ENCODE peak calls at places on chromosomes 2 and 18, in seven cellular contexts. One of them, this sample, is unnamed. For H3K4me1, the result is how much of the 10 kb centered on the place peaks cover.

GRCh38 chr2:197929008-197929885 is 124.9 kb downstream of the PLCL1 start:
- DNase-seq in tibial artery: no peak
- DNase-seq in aorta: no peak
- DNase-seq in trophoblast cell: no peak
- DNase-seq in osteoblast: no peak
- DNase-seq in CD4-positive, alpha-beta memory T cell: no peak
- DNase-seq in CD8-positive, alpha-beta T cell: no peak
- DNase-seq in this sample: no peak

GRCh38 chr2:115412501-115412900 is 970.1 kb downstream of the DPP10 start:
- DNase-seq in tibial artery: no peak
- DNase-seq in aorta: no peak
- DNase-seq in trophoblast cell: no peak
- DNase-seq in osteoblast: no peak
- DNase-seq in CD4-positive, alpha-beta memory T cell: no peak
- DNase-seq in CD8-positive, alpha-beta T cell: no peak
- DNase-seq in this sample: no peak

GRCh38 chr18:23617412-23618009 is 31.2 kb upstream of the NPC1 start:
- DNase-seq in tibial artery: no peak
- DNase-seq in aorta: no peak
- DNase-seq in trophoblast cell: no peak
- DNase-seq in osteoblast: no peak
- DNase-seq in CD4-positive, alpha-beta memory T cell: no peak
- DNase-seq in CD8-positive, alpha-beta T cell: no peak
- DNase-seq in this sample: peak

GRCh38 chr2:118569876-118570535 is 277.4 kb downstream of the EN1 start:
- DNase-seq in tibial artery: no peak
- DNase-seq in aorta: no peak
- DNase-seq in trophoblast cell: no peak
- DNase-seq in osteoblast: no peak
- DNase-seq in CD4-positive, alpha-beta memory T cell: no peak
- DNase-seq in CD8-positive, alpha-beta T cell: no peak
- DNase-seq in this sample: no peak

GRCh38 chr2:167509585-167509984 is 621.3 kb downstream of the XIRP2 start:
- DNase-seq in tibial artery: no peak
- DNase-seq in aorta: no peak
- DNase-seq in trophoblast cell: peak
- DNase-seq in osteoblast: peak
- DNase-seq in CD4-positive, alpha-beta memory T cell: no peak
- DNase-seq in CD8-positive, alpha-beta T cell: no peak
- DNase-seq in this sample: no peak

GRCh38 chr2:27833931-27834330 is 56.3 kb downstream of the RBKS start:
- DNase-seq in tibial artery: no peak
- DNase-seq in aorta: no peak
- DNase-seq in trophoblast cell: no peak
- DNase-seq in osteoblast: peak
- DNase-seq in CD4-positive, alpha-beta memory T cell: no peak
- DNase-seq in CD8-positive, alpha-beta T cell: no peak
- DNase-seq in this sample: no peak

GRCh38 chr2:216688731-216689360 is 6.5 kb downstream of the IGFBP5 start:
- DNase-seq in tibial artery: peak
- DNase-seq in aorta: peak
- DNase-seq in trophoblast cell: no peak
- DNase-seq in osteoblast: no peak
- DNase-seq in CD4-positive, alpha-beta memory T cell: no peak
- DNase-seq in CD8-positive, alpha-beta T cell: no peak
- DNase-seq in this sample: no peak

GRCh38 chr18:36501100-36501499 is 203.6 kb downstream of the FHOD3 start:
- DNase-seq in tibial artery: no peak
- DNase-seq in aorta: no peak
- DNase-seq in trophoblast cell: no peak
- DNase-seq in osteoblast: no peak
- DNase-seq in CD4-positive, alpha-beta memory T cell: no peak
- DNase-seq in CD8-positive, alpha-beta T cell: no peak
- DNase-seq in this sample: no peak

GRCh38 chr2:7666561-7667259 is 749.5 kb downstream of the RNF144A start:
- DNase-seq in tibial artery: no peak
- DNase-seq in aorta: no peak
- DNase-seq in trophoblast cell: no peak
- DNase-seq in osteoblast: no peak
- DNase-seq in CD4-positive, alpha-beta memory T cell: no peak
- DNase-seq in CD8-positive, alpha-beta T cell: no peak
- DNase-seq in this sample: no peak

GRCh38 chr2:233331536-233331935 is 22.8 kb upstream of the DGKD start:
- DNase-seq in tibial artery: peak
- DNase-seq in aorta: no peak
- DNase-seq in trophoblast cell: no peak
- DNase-seq in osteoblast: peak
- DNase-seq in CD4-positive, alpha-beta memory T cell: peak
- DNase-seq in CD8-positive, alpha-beta T cell: peak
- DNase-seq in this sample: peak

GRCh38 chr18:37654711-37655369 is 89.2 kb upstream of the CELF4 start:
- DNase-seq in tibial artery: no peak
- DNase-seq in aorta: no peak
- DNase-seq in trophoblast cell: no peak
- DNase-seq in osteoblast: no peak
- DNase-seq in CD4-positive, alpha-beta memory T cell: no peak
- DNase-seq in CD8-positive, alpha-beta T cell: no peak
- DNase-seq in this sample: no peak

GRCh38 chr18:75216212-75216925 is 5.8 kb downstream of the TSHZ1 start:
- DNase-seq in tibial artery: no peak
- DNase-seq in aorta: no peak
- DNase-seq in trophoblast cell: no peak
- DNase-seq in osteoblast: no peak
- DNase-seq in CD4-positive, alpha-beta memory T cell: peak
- DNase-seq in CD8-positive, alpha-beta T cell: no peak
- DNase-seq in this sample: no peak

GRCh38 chr2:240277073-240277806 is 136.8 kb upstream of the OTOS start:
- DNase-seq in tibial artery: no peak
- DNase-seq in aorta: peak
- DNase-seq in trophoblast cell: no peak
- DNase-seq in osteoblast: no peak
- DNase-seq in CD4-positive, alpha-beta memory T cell: no peak
- DNase-seq in CD8-positive, alpha-beta T cell: no peak
- DNase-seq in this sample: no peak

GRCh38 chr2:86240251-86240650 is 41.0 kb downstream of the MRPL35 start:
- DNase-seq in tibial artery: no peak
- DNase-seq in aorta: no peak
- DNase-seq in trophoblast cell: no peak
- DNase-seq in osteoblast: no peak
- DNase-seq in CD4-positive, alpha-beta memory T cell: no peak
- DNase-seq in CD8-positive, alpha-beta T cell: no peak
- DNase-seq in this sample: no peak

GRCh38 chr2:237581751-237582746 is 8.5 kb downstream of the RAB17 start:
- DNase-seq in tibial artery: peak
- DNase-seq in aorta: peak
- DNase-seq in trophoblast cell: no peak
- DNase-seq in osteoblast: peak
- DNase-seq in CD4-positive, alpha-beta memory T cell: peak
- DNase-seq in CD8-positive, alpha-beta T cell: peak
- DNase-seq in this sample: peak

GRCh38 chr18:28692337-28692736 is 515.4 kb upstream of the CDH2 start:
- DNase-seq in tibial artery: no peak
- DNase-seq in aorta: no peak
- DNase-seq in trophoblast cell: no peak
- DNase-seq in osteoblast: no peak
- DNase-seq in CD4-positive, alpha-beta memory T cell: no peak
- DNase-seq in CD8-positive, alpha-beta T cell: no peak
- DNase-seq in this sample: no peak

GRCh38 chr2:216758431-216759155 is 63.2 kb upstream of the IGFBP5 start:
- DNase-seq in tibial artery: no peak
- DNase-seq in aorta: no peak
- DNase-seq in trophoblast cell: no peak
- DNase-seq in osteoblast: no peak
- DNase-seq in CD4-positive, alpha-beta memory T cell: no peak
- DNase-seq in CD8-positive, alpha-beta T cell: no peak
- DNase-seq in this sample: no peak

GRCh38 chr2:25587361-25587760 is 86.0 kb downstream of the DTNB start:
- DNase-seq in tibial artery: no peak
- DNase-seq in aorta: no peak
- DNase-seq in trophoblast cell: peak
- DNase-seq in osteoblast: peak
- DNase-seq in CD4-positive, alpha-beta memory T cell: no peak
- DNase-seq in CD8-positive, alpha-beta T cell: no peak
- DNase-seq in this sample: no peak

GRCh38 chr18:54269924-54270844 is 867 bp downstream of the POLI start:
- DNase-seq in tibial artery: no peak
- DNase-seq in aorta: no peak
- DNase-seq in trophoblast cell: peak
- DNase-seq in osteoblast: peak
- DNase-seq in CD4-positive, alpha-beta memory T cell: peak
- DNase-seq in CD8-positive, alpha-beta T cell: no peak
- DNase-seq in this sample: peak

GRCh38 chr2:236626391-236627150 is 56.9 kb downstream of the ACKR3 start:
- DNase-seq in tibial artery: no peak
- DNase-seq in aorta: peak
- DNase-seq in trophoblast cell: no peak
- DNase-seq in osteoblast: no peak
- DNase-seq in CD4-positive, alpha-beta memory T cell: no peak
- DNase-seq in CD8-positive, alpha-beta T cell: no peak
- DNase-seq in this sample: no peak

GRCh38 chr18:75810481-75810880 is 383.0 kb upstream of the SMIM21 start:
- DNase-seq in tibial artery: no peak
- DNase-seq in aorta: no peak
- DNase-seq in trophoblast cell: no peak
- DNase-seq in osteoblast: no peak
- DNase-seq in CD4-positive, alpha-beta memory T cell: no peak
- DNase-seq in CD8-positive, alpha-beta T cell: no peak
- DNase-seq in this sample: no peak

GRCh38 chr2:130387804-130388203 is 31.9 kb downstream of the PTPN18 start:
- DNase-seq in tibial artery: no peak
- DNase-seq in aorta: no peak
- DNase-seq in trophoblast cell: no peak
- DNase-seq in osteoblast: no peak
- DNase-seq in CD4-positive, alpha-beta memory T cell: no peak
- DNase-seq in CD8-positive, alpha-beta T cell: no peak
- DNase-seq in this sample: no peak

DNA sequence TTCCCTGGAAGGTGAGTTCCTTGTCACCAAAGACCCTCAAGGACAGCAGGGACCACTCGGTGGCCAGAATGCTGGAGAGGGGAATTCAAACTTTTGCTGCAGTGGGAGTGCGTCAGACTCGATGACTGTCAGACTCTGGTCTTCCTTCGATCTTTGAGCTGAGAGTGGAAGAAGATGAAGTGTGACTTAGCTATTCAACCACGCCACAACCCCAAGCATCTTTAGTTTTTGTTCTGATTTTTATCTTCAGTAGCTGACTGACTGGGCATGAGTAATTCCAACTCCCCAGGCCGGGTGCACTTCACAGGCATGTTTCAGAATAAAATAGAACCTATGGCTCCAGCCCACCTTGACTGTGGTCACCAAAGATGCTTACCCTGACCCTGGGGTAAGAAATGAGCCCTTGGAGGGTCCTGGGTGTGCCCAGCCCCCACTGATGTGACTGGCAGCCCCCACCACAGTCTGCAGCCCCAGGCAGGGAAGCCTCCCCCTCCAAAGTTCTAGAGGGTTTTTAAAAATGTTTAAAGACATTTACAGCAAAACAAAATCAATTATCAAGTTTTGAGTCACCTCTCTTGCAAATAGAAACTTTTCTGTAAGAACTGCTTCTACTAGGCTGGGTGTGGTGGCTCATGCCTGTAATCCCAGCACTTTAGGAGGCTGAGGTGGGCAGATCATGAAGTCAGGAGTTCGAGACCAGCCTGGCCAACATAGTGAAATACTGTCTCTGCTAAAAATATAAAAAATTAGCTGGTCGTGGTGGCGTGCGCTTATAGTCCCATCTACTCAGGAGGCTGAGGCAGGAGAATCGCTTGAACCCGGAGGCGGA is 24.9 kb upstream of the YWHAQ start:
- DNase-seq in tibial artery: no peak
- DNase-seq in aorta: peak
- DNase-seq in trophoblast cell: peak
- DNase-seq in osteoblast: peak
- DNase-seq in CD4-positive, alpha-beta memory T cell: peak
- DNase-seq in CD8-positive, alpha-beta T cell: peak
- DNase-seq in this sample: no peak
- H3K4me1 ChIP-seq in tibial artery: under half
- H3K4me1 ChIP-seq in aorta: under half
- H3K4me1 ChIP-seq in trophoblast cell: under half
- H3K4me1 ChIP-seq in osteoblast: under half
- H3K4me1 ChIP-seq in CD4-positive, alpha-beta memory T cell: under half
- H3K4me1 ChIP-seq in CD8-positive, alpha-beta T cell: under half
- H3K4me1 ChIP-seq in this sample: under half

GRCh38 chr2:171161425-171162289 is 964 bp upstream of the TLK1 start:
- DNase-seq in tibial artery: no peak
- DNase-seq in aorta: no peak
- DNase-seq in trophoblast cell: no peak
- DNase-seq in osteoblast: peak
- DNase-seq in CD4-positive, alpha-beta memory T cell: no peak
- DNase-seq in CD8-positive, alpha-beta T cell: no peak
- DNase-seq in this sample: peak

GRCh38 chr2:171160119-171160629 is 519 bp downstream of the TLK1 start:
- DNase-seq in tibial artery: peak
- DNase-seq in aorta: peak
- DNase-seq in trophoblast cell: peak
- DNase-seq in osteoblast: peak
- DNase-seq in CD4-positive, alpha-beta memory T cell: peak
- DNase-seq in CD8-positive, alpha-beta T cell: peak
- DNase-seq in this sample: peak

GRCh38 chr2:171159326-171160118 is 1.2 kb downstream of the TLK1 start:
- DNase-seq in tibial artery: peak
- DNase-seq in aorta: peak
- DNase-seq in trophoblast cell: peak
- DNase-seq in osteoblast: peak
- DNase-seq in CD4-positive, alpha-beta memory T cell: peak
- DNase-seq in CD8-positive, alpha-beta T cell: peak
- DNase-seq in this sample: peak

GRCh38 chr2:171158790-171159325 is 1.8 kb downstream of the TLK1 start:
- DNase-seq in tibial artery: no peak
- DNase-seq in aorta: no peak
- DNase-seq in trophoblast cell: no peak
- DNase-seq in osteoblast: no peak
- DNase-seq in CD4-positive, alpha-beta memory T cell: no peak
- DNase-seq in CD8-positive, alpha-beta T cell: no peak
- DNase-seq in this sample: no peak

GRCh38 chr2:171160630-171161424 is at the start of gene TLK1:
- DNase-seq in tibial artery: peak
- DNase-seq in aorta: peak
- DNase-seq in trophoblast cell: peak
- DNase-seq in osteoblast: peak
- DNase-seq in CD4-positive, alpha-beta memory T cell: peak
- DNase-seq in CD8-positive, alpha-beta T cell: peak
- DNase-seq in this sample: peak
- H3K4me1 ChIP-seq in tibial artery: under half
- H3K4me1 ChIP-seq in aorta: under half
- H3K4me1 ChIP-seq in trophoblast cell: under half
- H3K4me1 ChIP-seq in osteoblast: under half
- H3K4me1 ChIP-seq in CD4-positive, alpha-beta memory T cell: half or more
- H3K4me1 ChIP-seq in CD8-positive, alpha-beta T cell: under half
- H3K4me1 ChIP-seq in this sample: under half

GRCh38 chr18:63154350-63155152 is 165.0 kb downstream of the BCL2 start:
- DNase-seq in tibial artery: no peak
- DNase-seq in aorta: no peak
- DNase-seq in trophoblast cell: peak
- DNase-seq in osteoblast: no peak
- DNase-seq in CD4-positive, alpha-beta memory T cell: no peak
- DNase-seq in CD8-positive, alpha-beta T cell: no peak
- DNase-seq in this sample: no peak
- H3K4me1 ChIP-seq in tibial artery: under half
- H3K4me1 ChIP-seq in aorta: under half
- H3K4me1 ChIP-seq in trophoblast cell: under half
- H3K4me1 ChIP-seq in osteoblast: under half
- H3K4me1 ChIP-seq in CD4-positive, alpha-beta memory T cell: half or more
- H3K4me1 ChIP-seq in CD8-positive, alpha-beta T cell: half or more
- H3K4me1 ChIP-seq in this sample: under half

GRCh38 chr2:201130524-201131186 is 14.7 kb downstream of the CFLAR start:
- DNase-seq in tibial artery: no peak
- DNase-seq in aorta: no peak
- DNase-seq in trophoblast cell: peak
- DNase-seq in osteoblast: peak
- DNase-seq in CD4-positive, alpha-beta memory T cell: peak
- DNase-seq in CD8-positive, alpha-beta T cell: no peak
- DNase-seq in this sample: no peak
- H3K4me1 ChIP-seq in tibial artery: under half
- H3K4me1 ChIP-seq in aorta: under half
- H3K4me1 ChIP-seq in trophoblast cell: under half
- H3K4me1 ChIP-seq in osteoblast: half or more
- H3K4me1 ChIP-seq in CD4-positive, alpha-beta memory T cell: half or more
- H3K4me1 ChIP-seq in CD8-positive, alpha-beta T cell: half or more
- H3K4me1 ChIP-seq in this sample: half or more